ENCODE peak calls at places on chromosomes 16 and 17, in eight cellular contexts. W is cardiac septum; O is EL; I is GM19239; N is activated CD4-positive, alpha-beta T cell treated with anti-CD3 and anti-CD28 coated beads, Interleukin-2, amount 50 U/mL, for 1 hour; A is OCI-M1; S is HFFc6; X is uterus. E is an unnamed sample.

GRCh38 chr16:3214904-3215600 is 19.9 kb downstream of the ZNF200 start:
- DNase-seq in O (peak), S (no peak), W (no peak), I (no peak), X (no peak), N (no peak), A (no peak), E (no peak)

GRCh38 chr17:2778489-2778888 is 17.7 kb upstream of the RAP1GAP2 start:
- DNase-seq in A (no peak), I (no peak), X (no peak), N (no peak), S (no peak), O (no peak), W (no peak), E (no peak)

GRCh38 chr16:57645691-57646387 is 17.4 kb downstream of the ADGRG1 start:
- DNase-seq in W (peak), N (no peak), X (peak), S (peak), O (peak), I (no peak), A (no peak), E (no peak)

GRCh38 chr17:42809250-42809649 is 10.6 kb downstream of the CNTD1 start:
- DNase-seq in N (no peak), A (no peak), I (no peak), O (peak), X (peak), W (no peak), S (peak), E (no peak)

GRCh38 chr16:56286819-56287218 is 95.5 kb downstream of the GNAO1 start:
- DNase-seq in S (no peak), X (no peak), W (no peak), I (no peak), O (peak), A (no peak), N (no peak), E (no peak)

GRCh38 chr17:1643293-1643998 is 2.1 kb downstream of the SCARF1 start:
- DNase-seq in I (peak), O (peak), X (no peak), W (no peak), S (no peak), N (peak), A (no peak), E (no peak)

GRCh38 chr17:49779730-49780220 is 8.7 kb upstream of the KAT7 start:
- DNase-seq in I (no peak), O (peak), W (no peak), N (peak), S (peak), A (peak), X (peak), E (no peak)

GRCh38 chr16:81253141-81253540 is 14.7 kb downstream of the BCO1 start:
- DNase-seq in A (no peak), I (no peak), S (no peak), X (no peak), W (no peak), O (no peak), N (no peak), E (no peak)

GRCh38 chr16:79605999-79606398 is 5.5 kb upstream of the MAF start:
- DNase-seq in S (no peak), X (peak), W (no peak), A (peak), I (no peak), O (no peak), N (no peak), E (no peak)

GRCh38 chr17:27756467-27757371 is 43.6 kb downstream of the NOS2 start:
- DNase-seq in A (peak), S (peak), W (no peak), I (no peak), N (peak), X (no peak), O (peak), E (no peak)

GRCh38 chr17:15287533-15288267 is 22.6 kb upstream of the PMP22 start:
- DNase-seq in S (peak), W (no peak), O (no peak), N (no peak), I (no peak), X (no peak), A (no peak), E (no peak)